ENCODE peak calls at places on chromosome X, in four cellular contexts. R is mucosa of gallbladder, I is T-helper 2 cell, C is HAP-1. X is an unnamed sample.

GRCh38 chrX:82141942-82142341 is 940.0 kb downstream of the SH3BGRL start:
- DNase-seq in I (no peak), C (no peak), R (no peak), X (peak; percentile 2)

GRCh38 chrX:96721398-96721797 is 36.8 kb downstream of the DIAPH2 start:
- DNase-seq in I (no peak), C (peak; percentile 35), R (no peak), X (no peak)

GRCh38 chrX:68503830-68504229 is 5.0 kb downstream of the YIPF6 start:
- DNase-seq in R (no peak), I (no peak), C (no peak), X (no peak)

GRCh38 chrX:13346646-13347045 is 26.8 kb upstream of the ATXN3L start:
- DNase-seq in C (no peak), R (no peak), I (no peak), X (no peak)

GRCh38 chrX:68942797-68943196 is 114.0 kb downstream of the EFNB1 start:
- DNase-seq in I (no peak), C (no peak), R (peak; percentile 8), X (no peak)

GRCh38 chrX:69107231-69107739 is 58.0 kb downstream of the PJA1 start:
- DNase-seq in C (no peak), I (no peak), R (no peak), X (no peak)

GRCh38 chrX:109448539-109448938 is 33.3 kb downstream of the GUCY2F start:
- DNase-seq in C (peak; percentile 83), I (no peak), R (no peak), X (no peak)

GRCh38 chrX:150605603-150606002 is 37.2 kb downstream of the MTM1 start:
- DNase-seq in R (no peak), C (no peak), I (no peak), X (no peak)

GRCh38 chrX:31314921-31315320 is 243.1 kb upstream of the FTHL17 start:
- DNase-seq in I (no peak), R (no peak), C (no peak), X (no peak)

GRCh38 chrX:9942086-9942485 is 25.1 kb upstream of the CLDN34 start:
- DNase-seq in C (no peak), R (no peak), I (peak; percentile 57), X (peak; percentile 5)

GRCh38 chrX:23705235-23705634 is 37.8 kb downstream of the ACOT9 start:
- DNase-seq in C (no peak), R (no peak), I (no peak), X (no peak)

GRCh38 chrX:38109042-38109904 is 102.9 kb downstream of the SYTL5 start:
- DNase-seq in C (no peak), I (no peak), R (no peak), X (no peak)

GRCh38 chrX:65601530-65602281 is 65.7 kb upstream of the MSN start:
- DNase-seq in R (peak; percentile 89), C (no peak), I (no peak), X (peak; percentile 29)

GRCh38 chrX:24149346-24150050 is at the start of gene ZFX:
- DNase-seq in R (peak; percentile 69), C (no peak), I (peak; percentile 36), X (peak; percentile 55)

GRCh38 chrX:103253608-103254007 is 1.3 kb downstream of the TCEAL8 start:
- DNase-seq in C (no peak), R (no peak), I (no peak), X (no peak)

GRCh38 chrX:137566746-137567473 is 983 bp downstream of the ZIC3 start:
- DNase-seq in R (no peak), I (no peak), C (no peak), X (no peak)

GRCh38 chrX:130896816-130897508 is 6.0 kb downstream of the ENOX2 start:
- DNase-seq in R (no peak), I (no peak), C (peak; percentile 77), X (no peak)

GRCh38 chrX:31449064-31449463 is 377.2 kb upstream of the FTHL17 start:
- DNase-seq in I (no peak), R (no peak), C (no peak), X (no peak)

GRCh38 chrX:10749113-10749512 is 128.7 kb upstream of the MID1 start:
- DNase-seq in C (no peak), R (no peak), I (no peak), X (no peak)

GRCh38 chrX:17580529-17581155 is 156.7 kb upstream of the SCML1 start:
- DNase-seq in I (no peak), C (no peak), R (no peak), X (no peak)

GRCh38 chrX:22365460-22365859 is 92.7 kb downstream of the CBLL2 start:
- DNase-seq in C (no peak), R (no peak), I (no peak), X (no peak)

GRCh38 chrX:103635436-103635835 is 6.7 kb downstream of the TCEAL1 start:
- DNase-seq in R (no peak), C (no peak), I (no peak), X (no peak)